ENCODE peak calls at places on chromosomes 5 and 9, in eight cellular contexts. Q, W, O, G, N, Y, C and S are unnamed samples.

GRCh38 chr9:18359335-18359734 is 114.6 kb upstream of the ADAMTSL1 start:
- DNase-seq in Q (peak), W (no peak), O (no peak), G (no peak), N (no peak), Y (no peak), C (peak), S (no peak)

GRCh38 chr9:93287189-93287552 is 103.2 kb downstream of the WNK2 start:
- DNase-seq in Q (no peak), W (no peak), O (no peak), G (no peak), N (no peak), Y (no peak), C (no peak), S (peak)

GRCh38 chr9:131735238-131736181 is 4.4 kb downstream of the RAPGEF1 start:
- DNase-seq in Q (peak), W (no peak), O (peak), G (no peak), N (peak), Y (no peak), C (no peak), S (no peak)

GRCh38 chr5:116130471-116130870 is 45.6 kb downstream of the COMMD10 start:
- DNase-seq in Q (peak), W (no peak), O (no peak), G (no peak), N (no peak), Y (no peak), C (no peak), S (no peak)

GRCh38 chr5:100609594-100609993 is 74.4 kb downstream of the FAM174A start:
- DNase-seq in Q (no peak), W (no peak), O (no peak), G (no peak), N (no peak), Y (no peak), C (no peak), S (no peak)

GRCh38 chr9:111759762-111760639 is 34.7 kb downstream of the SHOC1 start:
- DNase-seq in Q (peak), W (peak), O (peak), G (no peak), N (no peak), Y (peak), C (peak), S (no peak)

GRCh38 chr5:61401726-61402125 is 69.7 kb downstream of the ZSWIM6 start:
- DNase-seq in Q (peak), W (no peak), O (peak), G (no peak), N (no peak), Y (peak), C (peak), S (no peak)

GRCh38 chr5:173454764-173455598 is 126.8 kb upstream of the STC2 start:
- DNase-seq in Q (peak), W (no peak), O (peak), G (peak), N (no peak), Y (peak), C (peak), S (no peak)

GRCh38 chr5:169142264-169142970 is 158.5 kb downstream of the SLIT3 start:
- DNase-seq in Q (no peak), W (no peak), O (no peak), G (peak), N (no peak), Y (peak), C (no peak), S (no peak)

GRCh38 chr5:7518947-7519560 is 123.1 kb downstream of the ADCY2 start:
- DNase-seq in Q (no peak), W (peak), O (peak), G (no peak), N (no peak), Y (no peak), C (no peak), S (no peak)

GRCh38 chr5:5139358-5140050 is 626 bp upstream of the ADAMTS16 start:
- DNase-seq in Q (no peak), W (no peak), O (no peak), G (peak), N (no peak), Y (no peak), C (no peak), S (no peak)

GRCh38 chr5:2756211-2756746 is 4.8 kb upstream of the IRX2 start:
- DNase-seq in Q (peak), W (peak), O (peak), G (no peak), N (no peak), Y (no peak), C (peak), S (peak)

GRCh38 chr5:141199359-141200235 is at the start of gene PCDHB11:
- DNase-seq in Q (peak), W (peak), O (peak), G (no peak), N (no peak), Y (no peak), C (no peak), S (no peak)

DNA sequence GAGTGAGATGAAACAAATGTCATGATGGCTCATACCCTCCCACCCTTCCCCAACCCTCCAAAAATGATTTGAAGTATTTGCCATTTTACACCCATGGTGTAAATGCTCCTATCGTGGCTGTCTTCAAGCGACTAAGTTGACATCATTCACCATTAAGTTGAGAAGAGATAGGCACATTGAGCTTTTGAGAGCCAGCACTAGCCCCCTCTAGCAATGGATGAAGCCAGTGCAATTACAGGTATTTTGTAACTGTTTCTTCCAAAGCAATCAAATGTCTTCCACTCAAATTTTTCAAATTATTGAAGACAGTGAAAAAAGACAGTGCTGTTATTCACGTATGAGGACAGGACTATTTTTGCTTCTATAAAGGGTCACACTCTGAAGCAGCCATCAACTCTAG is 371.5 kb upstream of the KLF4 start:
- DNase-seq in Q (no peak), W (no peak), O (no peak), G (no peak), N (no peak), Y (no peak), C (no peak), S (no peak)
- TF ChIP-seq CTCF in Q (no peak), W (peak), O (no peak), G (no peak), N (no peak), Y (no peak), C (no peak), S (no peak)

DNA sequence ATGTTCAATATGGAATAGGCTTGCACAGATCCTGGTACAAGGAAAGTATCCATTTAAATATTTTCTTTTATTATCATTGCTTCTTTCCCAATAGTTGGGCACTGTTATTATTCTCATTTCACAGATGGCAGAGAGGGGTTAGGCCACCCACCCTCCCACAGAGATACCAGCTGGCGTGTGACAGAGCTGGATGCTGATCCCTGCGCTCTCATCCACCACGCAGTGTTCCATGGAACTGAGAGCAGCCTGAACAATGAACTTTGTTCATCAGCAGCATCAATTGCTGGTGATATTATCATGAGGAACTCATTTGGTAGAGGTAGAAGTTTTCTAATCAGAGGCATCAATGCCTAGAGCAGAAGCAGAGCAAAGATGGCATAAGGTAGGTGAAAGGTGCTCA is 227.9 kb downstream of the ESM1 start:
- DNase-seq in Q (no peak), W (no peak), O (no peak), G (no peak), N (no peak), Y (no peak), C (no peak), S (no peak)
- H3K4me3 ChIP-seq in Q (no peak), W (no peak), O (no peak), G (no peak), N (no peak), Y (no peak), C (no peak), S (no peak)

DNA sequence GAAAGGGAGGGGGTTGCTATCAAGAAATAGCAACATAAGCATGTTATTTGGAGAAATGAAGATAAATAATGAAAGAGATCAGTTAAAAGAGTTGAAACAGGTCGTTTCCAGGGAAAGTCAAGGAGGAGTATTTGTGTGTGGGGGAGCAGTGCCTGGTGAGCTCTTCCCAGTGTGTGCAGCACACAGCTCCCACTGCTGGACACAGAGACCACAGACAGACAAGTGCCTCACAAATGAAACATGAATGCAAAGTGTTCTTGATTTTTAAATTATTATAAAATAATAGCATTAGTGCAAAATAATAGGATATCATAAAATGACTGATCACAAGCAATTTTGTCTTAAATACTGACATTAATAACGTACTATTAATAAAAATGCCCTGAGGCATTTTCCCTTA is 40.8 kb downstream of the LIFR start:
- DNase-seq in Q (peak), W (peak), O (peak), G (no peak), N (no peak), Y (no peak), C (no peak), S (no peak)
- TF ChIP-seq CTCF in Q (peak), W (peak), O (peak), G (no peak), N (no peak), Y (peak), C (peak), S (no peak)

GRCh38 chr5:76084496-76085285 is 1.5 kb downstream of the SV2C start:
- DNase-seq in Q (peak), W (peak), O (no peak), G (no peak), N (no peak), Y (no peak), C (no peak), S (no peak)

GRCh38 chr5:76082790-76083554 is at the start of gene SV2C:
- DNase-seq in Q (peak), W (peak), O (peak), G (no peak), N (peak), Y (no peak), C (no peak), S (no peak)

GRCh38 chr5:76085286-76085579 is 2.0 kb downstream of the SV2C start:
- DNase-seq in Q (no peak), W (no peak), O (no peak), G (no peak), N (no peak), Y (no peak), C (no peak), S (no peak)

GRCh38 chr5:76081811-76082783 is 1.1 kb upstream of the SV2C start:
- DNase-seq in Q (peak), W (peak), O (no peak), G (no peak), N (no peak), Y (no peak), C (no peak), S (no peak)

GRCh38 chr5:76083555-76084495 is 642 bp downstream of the SV2C start:
- DNase-seq in Q (peak), W (peak), O (no peak), G (no peak), N (no peak), Y (no peak), C (no peak), S (no peak)
- H3K4me3 ChIP-seq in Q (no peak), W (peak), O (peak), G (no peak), N (no peak), Y (peak), C (no peak), S (peak)

GRCh38 chr9:120917989-120918630 is 8.5 kb downstream of the TRAF1 start:
- DNase-seq in Q (no peak), W (no peak), O (no peak), G (no peak), N (no peak), Y (no peak), C (no peak), S (no peak)

GRCh38 chr9:120915854-120916495 is 10.6 kb downstream of the TRAF1 start:
- DNase-seq in Q (no peak), W (no peak), O (no peak), G (no peak), N (no peak), Y (no peak), C (no peak), S (no peak)

GRCh38 chr9:120917285-120917684 is 9.3 kb downstream of the TRAF1 start:
- DNase-seq in Q (no peak), W (no peak), O (no peak), G (no peak), N (no peak), Y (no peak), C (no peak), S (no peak)

GRCh38 chr9:120914953-120915352 is 11.6 kb downstream of the TRAF1 start:
- DNase-seq in Q (peak), W (no peak), O (no peak), G (no peak), N (no peak), Y (no peak), C (no peak), S (no peak)

DNA sequence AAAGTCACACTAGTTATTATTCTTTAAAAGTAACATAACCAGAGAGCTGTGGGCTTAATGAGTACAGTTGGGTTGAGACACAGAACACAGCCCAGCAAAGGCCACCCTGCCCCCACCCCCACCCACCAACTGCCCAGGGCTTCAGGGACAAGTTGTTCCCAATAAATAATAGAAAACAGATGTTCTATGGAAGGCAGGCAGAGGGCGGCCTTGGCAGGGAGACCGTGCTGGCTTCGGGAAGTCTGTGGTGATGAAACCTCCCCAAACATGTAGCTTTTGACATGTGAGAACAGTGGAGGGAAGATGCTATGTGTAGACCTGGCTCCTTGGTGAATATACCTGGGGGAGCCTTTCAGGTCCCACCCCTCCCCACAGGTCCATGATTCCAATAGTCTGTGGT is 10.0 kb downstream of the TRAF1 start:
- DNase-seq in Q (peak), W (no peak), O (no peak), G (peak), N (no peak), Y (no peak), C (no peak), S (no peak)
- TF ChIP-seq CTCF in Q (peak), W (no peak), O (no peak), G (no peak), N (no peak), Y (no peak), C (no peak), S (no peak)

GRCh38 chr5:72298711-72299110 is 21.3 kb downstream of the MRPS27 start:
- DNase-seq in Q (no peak), W (no peak), O (no peak), G (no peak), N (no peak), Y (no peak), C (no peak), S (no peak)
- H3K4me3 ChIP-seq in Q (no peak), W (no peak), O (no peak), G (no peak), N (no peak), Y (no peak), C (no peak), S (no peak)

GRCh38 chr5:14577964-14578363 is 3.6 kb upstream of the OTULINL start:
- DNase-seq in Q (peak), W (no peak), O (peak), G (no peak), N (no peak), Y (no peak), C (no peak), S (no peak)
- TF ChIP-seq CTCF in Q (no peak), W (no peak), O (no peak), G (no peak), N (no peak), Y (no peak), C (no peak), S (no peak)

GRCh38 chr9:37338218-37338617 is 84.3 kb upstream of the GRHPR start:
- DNase-seq in Q (no peak), W (no peak), O (no peak), G (no peak), N (no peak), Y (no peak), C (no peak), S (no peak)
- H3K4me3 ChIP-seq in Q (no peak), W (no peak), O (no peak), G (no peak), N (no peak), Y (no peak), C (no peak), S (no peak)

DNA sequence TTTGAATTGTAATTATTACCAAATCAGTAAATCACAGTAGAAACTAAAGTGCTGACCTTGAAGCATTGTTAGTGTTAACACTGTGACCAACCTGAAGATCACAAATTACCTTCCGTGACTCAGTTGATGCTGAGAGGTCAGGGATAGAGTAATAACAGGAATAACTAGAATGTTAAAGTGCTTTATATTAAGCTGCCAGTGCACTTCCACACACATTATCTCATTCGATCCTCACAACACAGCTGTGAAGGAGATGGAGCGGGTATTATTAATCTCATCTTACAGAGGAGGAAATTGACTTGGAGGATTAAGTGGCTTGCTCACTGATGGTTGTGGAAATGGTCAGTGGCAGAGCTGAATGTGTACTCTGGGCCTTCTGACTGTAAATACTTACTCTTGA is 252.5 kb upstream of the DMRT1 start:
- DNase-seq in Q (no peak), W (no peak), O (no peak), G (no peak), N (no peak), Y (no peak), C (no peak), S (no peak)
- TF ChIP-seq CTCF in Q (no peak), W (no peak), O (no peak), G (no peak), N (no peak), Y (no peak), C (no peak), S (no peak)

GRCh38 chr5:156326718-156327259 is at the start of gene SGCD:
- DNase-seq in Q (peak), W (peak), O (peak), G (peak), N (peak), Y (peak), C (peak), S (peak)
- H3K4me3 ChIP-seq in Q (no peak), W (no peak), O (peak), G (peak), N (no peak), Y (peak), C (peak), S (peak)